ENCODE peak calls at places on chromosomes 11 and 22, in ten cellular contexts. R is A549, H is Peyer's patch, F is HCT116, D is IMR-90, U is body of pancreas, W is H1, X is heart left ventricle, I is transverse colon, G is adrenal gland. L is an unnamed sample.
A peak's percentile ranks its signal among the peaks of the same experiment; 100 is the strongest.

GRCh38 chr11:31422703-31423102 is 53.0 kb downstream of the DNAJC24 start:
- DNase-seq in R (no peak), H (no peak), F (no peak), D (no peak), U (no peak), W (no peak), X (no peak), I (no peak), G (no peak), L (no peak)

GRCh38 chr22:37765498-37765897 is 42.2 kb upstream of the GCAT start:
- DNase-seq in R (no peak), H (no peak), F (no peak), D (no peak), U (no peak), W (no peak), X (no peak), I (no peak), G (no peak), L (no peak)

GRCh38 chr11:121414141-121414918 is 37.8 kb upstream of the SORL1 start:
- DNase-seq in R (no peak), H (no peak), F (no peak), D (no peak), U (no peak), W (no peak), X (no peak), I (no peak), G (no peak), L (no peak)

GRCh38 chr11:85653048-85653447 is 5.3 kb downstream of the TMEM126A start:
- DNase-seq in R (no peak), H (no peak), F (no peak), D (no peak), U (no peak), W (no peak), X (no peak), I (no peak), G (no peak), L (no peak)

GRCh38 chr11:70906101-70906500 is 346.3 kb downstream of the SHANK2 start:
- DNase-seq in R (no peak), H (no peak), F (no peak), D (no peak), U (no peak), W (no peak), X (no peak), I (no peak), G (no peak), L (no peak)

GRCh38 chr11:64619811-64620285 is 28.8 kb downstream of the SLC22A12 start:
- DNase-seq in R (no peak), H (no peak), F (peak; percentile 42), D (peak; percentile 49), U (peak; percentile 73), W (no peak), X (no peak), I (peak; percentile 23), G (peak; percentile 89), L (peak; percentile 94)

GRCh38 chr11:113474362-113475159 is 637 bp downstream of the DRD2 start:
- DNase-seq in R (peak; percentile 28), H (no peak), F (no peak), D (peak; percentile 66), U (peak; percentile 76), W (peak; percentile 98), X (peak; percentile 75), I (peak; percentile 75), G (peak; percentile 77), L (peak; percentile 67)

GRCh38 chr22:28942801-28943500 is 59.6 kb downstream of the ZNRF3 start:
- DNase-seq in R (no peak), H (no peak), F (no peak), D (no peak), U (no peak), W (no peak), X (no peak), I (no peak), G (no peak), L (no peak)

DNA sequence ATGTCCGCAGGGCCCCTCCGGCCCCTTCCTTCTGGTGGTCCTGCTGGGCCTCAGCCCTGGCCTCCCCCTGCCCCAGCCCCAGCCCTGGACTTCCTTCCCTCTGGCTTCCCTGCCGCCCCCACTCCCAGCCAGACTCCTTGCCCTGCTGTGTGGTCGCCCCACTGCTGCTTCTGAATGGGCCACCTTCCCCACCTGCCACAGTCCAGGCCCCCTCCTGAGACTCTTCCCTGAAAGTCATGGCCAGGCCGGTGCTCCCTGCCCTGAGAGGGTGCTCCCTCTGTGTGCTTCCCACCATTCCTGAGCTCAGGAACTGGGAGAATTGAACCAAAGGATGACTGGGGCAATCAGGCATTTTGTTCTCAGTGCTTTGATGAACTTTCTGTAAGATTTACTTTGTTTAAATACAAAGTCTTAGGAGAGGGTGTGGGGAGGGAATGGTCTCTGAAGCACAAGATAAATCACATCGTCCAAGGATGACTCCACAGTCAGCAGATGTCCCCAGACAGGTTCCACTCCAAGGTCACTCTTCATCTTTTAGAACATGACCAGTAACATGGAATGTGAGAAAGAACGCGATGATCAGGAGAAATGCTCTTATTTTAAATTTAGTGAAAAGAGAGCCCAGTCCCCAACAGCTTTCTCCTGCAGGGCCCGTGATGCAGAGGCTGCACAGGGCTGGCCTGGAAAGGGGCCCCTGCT is 774 bp downstream of the APOBEC3D start:
- DNase-seq in R (no peak), H (no peak), F (no peak), D (no peak), U (no peak), W (no peak), X (no peak), I (peak; percentile 19), G (no peak), L (no peak)
- TF ChIP-seq POLR2A in R (no peak), H (no peak), F (no peak), D (no peak), U (no peak), W (no peak), X (no peak), I (no peak), G (no peak), L (no peak)

GRCh38 chr11:502288-503178 is 4.5 kb downstream of the RNH1 start:
- DNase-seq in R (no peak), H (no peak), F (no peak), D (no peak), U (no peak), W (no peak), X (no peak), I (no peak), G (no peak), L (peak; percentile 22)

GRCh38 chr11:506238-506949 is 648 bp downstream of the RNH1 start:
- DNase-seq in R (peak; percentile 96), H (peak; percentile 91), F (peak; percentile 91), D (peak; percentile 98), U (peak; percentile 98), W (peak; percentile 98), X (peak; percentile 99), I (peak; percentile 98), G (peak; percentile 98), L (peak; percentile 97)

GRCh38 chr11:504994-505344 is 2.1 kb downstream of the RNH1 start:
- DNase-seq in R (no peak), H (no peak), F (no peak), D (no peak), U (no peak), W (no peak), X (no peak), I (no peak), G (no peak), L (no peak)

GRCh38 chr11:503179-503981 is 3.7 kb downstream of the RNH1 start:
- DNase-seq in R (no peak), H (peak; percentile 49), F (no peak), D (peak; percentile 19), U (peak; percentile 62), W (no peak), X (no peak), I (peak; percentile 54), G (peak; percentile 77), L (peak; percentile 44)

DNA sequence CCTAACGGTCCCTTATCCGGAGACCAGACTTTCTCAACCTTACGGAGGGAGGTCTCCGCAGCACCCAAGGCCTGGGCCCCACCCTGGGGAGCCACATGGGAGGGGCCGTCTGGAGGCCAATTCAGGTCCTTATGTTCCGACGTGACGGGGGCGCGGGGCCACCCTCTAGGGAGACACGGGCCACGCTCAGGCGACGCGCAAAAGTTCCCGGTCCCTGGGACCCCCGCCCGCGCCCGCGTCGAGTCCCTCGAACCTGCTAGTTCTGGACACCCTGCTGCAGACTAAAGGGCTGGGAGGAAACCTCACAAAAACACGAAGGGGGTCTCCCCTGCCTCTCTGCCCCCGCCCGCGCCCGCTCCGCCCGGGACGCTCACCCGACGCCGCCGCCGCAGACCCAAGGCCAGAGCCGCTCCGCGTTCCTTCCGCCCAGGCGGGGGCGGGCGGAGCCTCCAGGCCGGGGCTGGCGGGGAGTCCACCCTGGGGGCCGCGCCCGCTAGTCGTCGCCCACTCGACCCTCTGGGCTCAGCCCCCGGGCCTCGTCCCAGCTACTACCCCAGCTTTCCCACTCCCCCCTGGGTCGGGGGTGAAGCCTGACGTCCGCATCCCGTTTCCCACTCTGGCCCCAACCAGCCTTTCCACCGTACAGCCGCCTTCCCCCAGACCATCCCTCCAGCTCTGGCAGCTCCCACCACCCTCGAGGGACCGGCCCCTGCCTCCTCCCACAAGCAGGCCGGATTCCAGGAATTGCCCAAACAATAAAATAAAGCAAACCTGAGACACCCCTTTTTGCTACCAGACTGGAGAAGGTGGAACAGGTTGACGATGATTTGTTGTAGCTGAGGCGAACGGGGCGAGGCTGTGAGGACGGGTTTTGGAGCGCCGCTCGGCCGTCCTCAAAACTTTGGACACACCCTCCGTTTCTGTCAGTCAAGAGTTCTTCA is 2.7 kb downstream of the RNH1 start:
- DNase-seq in R (no peak), H (no peak), F (no peak), D (no peak), U (no peak), W (no peak), X (no peak), I (peak; percentile 38), G (no peak), L (peak; percentile 40)
- H3K4me1 ChIP-seq in R (peaks cover 15% of the 10 kb centered on the region), H (peaks cover 18% of the 10 kb centered on the region), F (peaks cover 6% of the 10 kb centered on the region), D (peaks cover 12% of the 10 kb centered on the region), U (peaks cover 35% of the 10 kb centered on the region), W (no peaks in the 10 kb centered on the region), X (peaks cover 76% of the 10 kb centered on the region), I (peaks cover 46% of the 10 kb centered on the region), G (peaks cover 43% of the 10 kb centered on the region), L (no peaks in the 10 kb centered on the region)

GRCh38 chr22:41417622-41418390 is 28.8 kb downstream of the TOB2 start:
- DNase-seq in R (no peak), H (no peak), F (no peak), D (no peak), U (peak; percentile 98), W (no peak), X (peak; percentile 93), I (peak; percentile 89), G (peak; percentile 98), L (peak; percentile 79)
- TF ChIP-seq POLR2A in R (no peak), H (peak; percentile 40), F (no peak), D (no peak), U (peak; percentile 62), W (no peak), X (peak; percentile 42), I (peak; percentile 64), G (peak; percentile 84), L (peak; percentile 42)

GRCh38 chr11:61829806-61830205 is 1.7 kb downstream of the FADS2 start:
- DNase-seq in R (no peak), H (no peak), F (no peak), D (no peak), U (no peak), W (no peak), X (no peak), I (no peak), G (no peak), L (no peak)

GRCh38 chr11:61826930-61827572 is 1.0 kb upstream of the FADS2 start:
- DNase-seq in R (no peak), H (peak; percentile 16), F (no peak), D (no peak), U (peak; percentile 34), W (peak; percentile 54), X (no peak), I (no peak), G (no peak), L (no peak)

GRCh38 chr11:61828629-61829407 is 718 bp downstream of the FADS2 start:
- DNase-seq in R (peak; percentile 75), H (peak; percentile 18), F (no peak), D (no peak), U (peak; percentile 55), W (peak; percentile 73), X (peak; percentile 76), I (no peak), G (peak; percentile 90), L (peak; percentile 57)

GRCh38 chr11:61827573-61828378 is at the start of gene FADS2:
- DNase-seq in R (peak; percentile 87), H (peak; percentile 68), F (no peak), D (peak; percentile 89), U (peak; percentile 88), W (peak; percentile 91), X (peak; percentile 96), I (peak; percentile 63), G (peak; percentile 98), L (peak; percentile 90)

DNA sequence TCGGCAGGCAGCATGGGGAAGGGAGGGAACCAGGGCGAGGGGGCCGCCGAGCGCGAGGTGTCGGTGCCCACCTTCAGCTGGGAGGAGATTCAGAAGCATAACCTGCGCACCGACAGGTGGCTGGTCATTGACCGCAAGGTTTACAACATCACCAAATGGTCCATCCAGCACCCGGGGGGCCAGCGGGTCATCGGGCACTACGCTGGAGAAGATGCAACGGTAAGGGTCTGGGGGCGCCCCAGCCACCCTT is 204 bp downstream of the FADS2 start:
- DNase-seq in R (no peak), H (no peak), F (no peak), D (no peak), U (no peak), W (no peak), X (no peak), I (no peak), G (no peak), L (no peak)
- H3K4me1 ChIP-seq in R (peaks cover 46% of the 10 kb centered on the region), H (no peaks in the 10 kb centered on the region), F (no peaks in the 10 kb centered on the region), D (peaks cover 11% of the 10 kb centered on the region), U (peaks cover 26% of the 10 kb centered on the region), W (peaks cover 9% of the 10 kb centered on the region), X (peaks cover 40% of the 10 kb centered on the region), I (peaks cover 32% of the 10 kb centered on the region), G (peaks cover 49% of the 10 kb centered on the region), L (peaks cover 16% of the 10 kb centered on the region)